ENCODE peak calls at places on chromosomes 13 and 19, in seven cellular contexts. One of them, this sample, is unnamed.

GRCh38 chr13:112885782-112886268 is 83.2 kb upstream of the MCF2L start:
- DNase-seq in heart right ventricle: peak
- DNase-seq in fibroblast of mammary gland: peak
- DNase-seq in uterus: peak
- DNase-seq in lower lobe of right lung: peak
- DNase-seq in epithelial cell of esophagus: peak
- DNase-seq in heart left ventricle: peak
- DNase-seq in this sample: peak

GRCh38 chr13:70732611-70733010 is 624.4 kb upstream of the KLHL1 start:
- DNase-seq in fibroblast of mammary gland: no peak
- DNase-seq in epithelial cell of esophagus: no peak
- DNase-seq in uterus: no peak
- DNase-seq in heart left ventricle: no peak
- DNase-seq in lower lobe of right lung: no peak
- DNase-seq in heart right ventricle: no peak
- DNase-seq in this sample: no peak

GRCh38 chr19:17576758-17577532 is 21.5 kb downstream of the COLGALT1 start:
- DNase-seq in uterus: peak
- DNase-seq in lower lobe of right lung: peak
- DNase-seq in fibroblast of mammary gland: peak
- DNase-seq in heart left ventricle: no peak
- DNase-seq in heart right ventricle: no peak
- DNase-seq in epithelial cell of esophagus: peak
- DNase-seq in this sample: no peak

GRCh38 chr19:52230685-52231084 is 38.7 kb upstream of the ZNF766 start:
- DNase-seq in heart left ventricle: no peak
- DNase-seq in heart right ventricle: no peak
- DNase-seq in fibroblast of mammary gland: no peak
- DNase-seq in epithelial cell of esophagus: no peak
- DNase-seq in uterus: no peak
- DNase-seq in lower lobe of right lung: no peak
- DNase-seq in this sample: no peak

GRCh38 chr19:23070353-23070781 is 46.5 kb upstream of the ZNF730 start:
- DNase-seq in lower lobe of right lung: no peak
- DNase-seq in heart left ventricle: peak
- DNase-seq in uterus: peak
- DNase-seq in heart right ventricle: peak
- DNase-seq in epithelial cell of esophagus: peak
- DNase-seq in fibroblast of mammary gland: peak
- DNase-seq in this sample: peak

GRCh38 chr19:42253245-42254082 is 1.5 kb downstream of the ERF start:
- DNase-seq in fibroblast of mammary gland: peak
- DNase-seq in heart right ventricle: peak
- DNase-seq in heart left ventricle: peak
- DNase-seq in lower lobe of right lung: peak
- DNase-seq in uterus: peak
- DNase-seq in epithelial cell of esophagus: peak
- DNase-seq in this sample: no peak

GRCh38 chr13:19695829-19696228 is 62.4 kb downstream of the MPHOSPH8 start:
- DNase-seq in heart left ventricle: no peak
- DNase-seq in heart right ventricle: no peak
- DNase-seq in lower lobe of right lung: no peak
- DNase-seq in epithelial cell of esophagus: no peak
- DNase-seq in fibroblast of mammary gland: no peak
- DNase-seq in uterus: no peak
- DNase-seq in this sample: no peak

GRCh38 chr13:114043421-114044053 is 69.7 kb upstream of the C13orf46 start:
- DNase-seq in epithelial cell of esophagus: no peak
- DNase-seq in fibroblast of mammary gland: peak
- DNase-seq in uterus: peak
- DNase-seq in heart right ventricle: peak
- DNase-seq in heart left ventricle: peak
- DNase-seq in lower lobe of right lung: peak
- DNase-seq in this sample: no peak

GRCh38 chr19:5940260-5941208 is 26.5 kb downstream of the CAPS start:
- DNase-seq in uterus: no peak
- DNase-seq in lower lobe of right lung: no peak
- DNase-seq in epithelial cell of esophagus: no peak
- DNase-seq in heart left ventricle: no peak
- DNase-seq in fibroblast of mammary gland: no peak
- DNase-seq in heart right ventricle: no peak
- DNase-seq in this sample: no peak

GRCh38 chr19:1213391-1214286 is 8.1 kb downstream of the STK11 start:
- DNase-seq in epithelial cell of esophagus: peak
- DNase-seq in heart left ventricle: peak
- DNase-seq in heart right ventricle: peak
- DNase-seq in uterus: peak
- DNase-seq in fibroblast of mammary gland: peak
- DNase-seq in lower lobe of right lung: peak
- DNase-seq in this sample: no peak

GRCh38 chr13:19601749-19602725 is 31.4 kb upstream of the MPHOSPH8 start:
- DNase-seq in heart right ventricle: no peak
- DNase-seq in fibroblast of mammary gland: peak
- DNase-seq in epithelial cell of esophagus: peak
- DNase-seq in uterus: no peak
- DNase-seq in lower lobe of right lung: peak
- DNase-seq in heart left ventricle: peak
- DNase-seq in this sample: no peak

GRCh38 chr19:10706990-10707389 is 5.8 kb downstream of the QTRT1 start:
- DNase-seq in uterus: no peak
- DNase-seq in heart left ventricle: no peak
- DNase-seq in lower lobe of right lung: no peak
- DNase-seq in fibroblast of mammary gland: no peak
- DNase-seq in epithelial cell of esophagus: no peak
- DNase-seq in heart right ventricle: no peak
- DNase-seq in this sample: no peak

GRCh38 chr13:76969488-76970365 is 21.4 kb downstream of the ACOD1 start:
- DNase-seq in heart right ventricle: no peak
- DNase-seq in heart left ventricle: no peak
- DNase-seq in lower lobe of right lung: no peak
- DNase-seq in uterus: no peak
- DNase-seq in fibroblast of mammary gland: peak
- DNase-seq in epithelial cell of esophagus: peak
- DNase-seq in this sample: no peak

GRCh38 chr13:84605927-84606326 is 723.7 kb upstream of the SLITRK1 start:
- DNase-seq in fibroblast of mammary gland: no peak
- DNase-seq in heart left ventricle: no peak
- DNase-seq in epithelial cell of esophagus: no peak
- DNase-seq in uterus: no peak
- DNase-seq in heart right ventricle: no peak
- DNase-seq in lower lobe of right lung: no peak
- DNase-seq in this sample: no peak

GRCh38 chr19:7783991-7784421 is 21.0 kb downstream of the CLEC4M start:
- DNase-seq in lower lobe of right lung: no peak
- DNase-seq in fibroblast of mammary gland: peak
- DNase-seq in heart left ventricle: no peak
- DNase-seq in epithelial cell of esophagus: peak
- DNase-seq in heart right ventricle: no peak
- DNase-seq in uterus: no peak
- DNase-seq in this sample: no peak

GRCh38 chr19:6427131-6427530 is 2.5 kb upstream of the KHSRP start:
- DNase-seq in fibroblast of mammary gland: no peak
- DNase-seq in uterus: no peak
- DNase-seq in heart left ventricle: no peak
- DNase-seq in epithelial cell of esophagus: no peak
- DNase-seq in lower lobe of right lung: no peak
- DNase-seq in heart right ventricle: no peak
- DNase-seq in this sample: no peak

GRCh38 chr13:52849727-52850395 is 1.4 kb upstream of the PCDH8 start:
- DNase-seq in heart right ventricle: no peak
- DNase-seq in heart left ventricle: no peak
- DNase-seq in epithelial cell of esophagus: no peak
- DNase-seq in lower lobe of right lung: no peak
- DNase-seq in uterus: no peak
- DNase-seq in fibroblast of mammary gland: no peak
- DNase-seq in this sample: no peak

GRCh38 chr19:22257381-22257780 is 28.9 kb upstream of the ZNF729 start:
- DNase-seq in heart left ventricle: no peak
- DNase-seq in uterus: no peak
- DNase-seq in epithelial cell of esophagus: no peak
- DNase-seq in heart right ventricle: no peak
- DNase-seq in lower lobe of right lung: no peak
- DNase-seq in fibroblast of mammary gland: no peak
- DNase-seq in this sample: no peak

GRCh38 chr19:35059006-35059798 is 17.7 kb downstream of the HPN start:
- DNase-seq in heart right ventricle: no peak
- DNase-seq in fibroblast of mammary gland: no peak
- DNase-seq in epithelial cell of esophagus: no peak
- DNase-seq in heart left ventricle: no peak
- DNase-seq in lower lobe of right lung: peak
- DNase-seq in uterus: no peak
- DNase-seq in this sample: no peak

GRCh38 chr13:22506286-22506685 is 674.5 kb upstream of the SGCG start:
- DNase-seq in heart right ventricle: no peak
- DNase-seq in lower lobe of right lung: no peak
- DNase-seq in fibroblast of mammary gland: no peak
- DNase-seq in uterus: no peak
- DNase-seq in epithelial cell of esophagus: no peak
- DNase-seq in heart left ventricle: no peak
- DNase-seq in this sample: no peak

GRCh38 chr13:90545070-90545840 is 802.2 kb upstream of the MIR17HG start:
- DNase-seq in heart left ventricle: no peak
- DNase-seq in heart right ventricle: peak
- DNase-seq in epithelial cell of esophagus: peak
- DNase-seq in uterus: no peak
- DNase-seq in fibroblast of mammary gland: no peak
- DNase-seq in lower lobe of right lung: no peak
- DNase-seq in this sample: no peak

GRCh38 chr19:8681345-8682021 is 17.1 kb downstream of the ACTL9 start:
- DNase-seq in heart right ventricle: no peak
- DNase-seq in heart left ventricle: no peak
- DNase-seq in epithelial cell of esophagus: no peak
- DNase-seq in fibroblast of mammary gland: no peak
- DNase-seq in uterus: no peak
- DNase-seq in lower lobe of right lung: no peak
- DNase-seq in this sample: no peak

GRCh38 chr13:44068169-44068568 is 188.5 kb downstream of the LACC1 start:
- DNase-seq in heart right ventricle: no peak
- DNase-seq in fibroblast of mammary gland: peak
- DNase-seq in uterus: no peak
- DNase-seq in heart left ventricle: no peak
- DNase-seq in epithelial cell of esophagus: peak
- DNase-seq in lower lobe of right lung: no peak
- DNase-seq in this sample: peak

GRCh38 chr13:97521726-97522125 is 87.8 kb downstream of the RAP2A start:
- DNase-seq in uterus: no peak
- DNase-seq in lower lobe of right lung: no peak
- DNase-seq in heart right ventricle: no peak
- DNase-seq in fibroblast of mammary gland: no peak
- DNase-seq in heart left ventricle: no peak
- DNase-seq in epithelial cell of esophagus: no peak
- DNase-seq in this sample: no peak

GRCh38 chr13:83881917-83882625 is at the start of gene SLITRK1:
- DNase-seq in heart right ventricle: peak
- DNase-seq in fibroblast of mammary gland: peak
- DNase-seq in epithelial cell of esophagus: peak
- DNase-seq in heart left ventricle: peak
- DNase-seq in lower lobe of right lung: peak
- DNase-seq in uterus: no peak
- DNase-seq in this sample: peak

GRCh38 chr13:94558721-94559120 is 37.2 kb downstream of the TGDS start:
- DNase-seq in fibroblast of mammary gland: peak
- DNase-seq in lower lobe of right lung: no peak
- DNase-seq in uterus: no peak
- DNase-seq in epithelial cell of esophagus: no peak
- DNase-seq in heart left ventricle: no peak
- DNase-seq in heart right ventricle: no peak
- DNase-seq in this sample: no peak

GRCh38 chr19:46634656-46635218 is 1.3 kb downstream of the GNG8 start:
- DNase-seq in uterus: no peak
- DNase-seq in heart left ventricle: no peak
- DNase-seq in epithelial cell of esophagus: no peak
- DNase-seq in fibroblast of mammary gland: no peak
- DNase-seq in lower lobe of right lung: no peak
- DNase-seq in heart right ventricle: no peak
- DNase-seq in this sample: no peak
- H3K4me3 ChIP-seq in uterus: no peak
- H3K4me3 ChIP-seq in heart left ventricle: peak
- H3K4me3 ChIP-seq in epithelial cell of esophagus: peak
- H3K4me3 ChIP-seq in fibroblast of mammary gland: peak
- H3K4me3 ChIP-seq in lower lobe of right lung: no peak
- H3K4me3 ChIP-seq in heart right ventricle: no peak
- H3K4me3 ChIP-seq in this sample: peak

GRCh38 chr13:109287553-109287952 is 498.8 kb downstream of the IRS2 start:
- DNase-seq in lower lobe of right lung: no peak
- DNase-seq in fibroblast of mammary gland: no peak
- DNase-seq in epithelial cell of esophagus: no peak
- DNase-seq in uterus: no peak
- DNase-seq in heart right ventricle: no peak
- DNase-seq in heart left ventricle: no peak
- DNase-seq in this sample: no peak
- TF ChIP-seq CTCF in lower lobe of right lung: no peak
- TF ChIP-seq CTCF in fibroblast of mammary gland: no peak
- TF ChIP-seq CTCF in epithelial cell of esophagus: no peak
- TF ChIP-seq CTCF in uterus: no peak
- TF ChIP-seq CTCF in heart right ventricle: no peak
- TF ChIP-seq CTCF in heart left ventricle: no peak
- TF ChIP-seq CTCF in this sample: no peak

GRCh38 chr19:50557009-50557613 is 11.1 kb downstream of the LRRC4B start:
- DNase-seq in uterus: no peak
- DNase-seq in epithelial cell of esophagus: no peak
- DNase-seq in fibroblast of mammary gland: no peak
- DNase-seq in heart right ventricle: no peak
- DNase-seq in lower lobe of right lung: no peak
- DNase-seq in heart left ventricle: no peak
- DNase-seq in this sample: no peak
- H3K4me3 ChIP-seq in uterus: peak
- H3K4me3 ChIP-seq in epithelial cell of esophagus: no peak
- H3K4me3 ChIP-seq in fibroblast of mammary gland: no peak
- H3K4me3 ChIP-seq in heart right ventricle: peak
- H3K4me3 ChIP-seq in lower lobe of right lung: peak
- H3K4me3 ChIP-seq in heart left ventricle: peak
- H3K4me3 ChIP-seq in this sample: no peak

GRCh38 chr19:4493104-4493928 is 21.2 kb downstream of the HDGFL2 start:
- DNase-seq in epithelial cell of esophagus: no peak
- DNase-seq in lower lobe of right lung: no peak
- DNase-seq in fibroblast of mammary gland: no peak
- DNase-seq in uterus: no peak
- DNase-seq in heart right ventricle: no peak
- DNase-seq in heart left ventricle: peak
- DNase-seq in this sample: no peak

GRCh38 chr19:4496304-4496703 is 22.0 kb downstream of the PLIN4 start:
- DNase-seq in heart right ventricle: no peak
- DNase-seq in epithelial cell of esophagus: no peak
- DNase-seq in lower lobe of right lung: no peak
- DNase-seq in uterus: no peak
- DNase-seq in fibroblast of mammary gland: no peak
- DNase-seq in heart left ventricle: no peak
- DNase-seq in this sample: no peak

GRCh38 chr19:4494691-4495064 is 22.6 kb downstream of the HDGFL2 start:
- DNase-seq in uterus: no peak
- DNase-seq in heart left ventricle: no peak
- DNase-seq in heart right ventricle: no peak
- DNase-seq in lower lobe of right lung: no peak
- DNase-seq in epithelial cell of esophagus: no peak
- DNase-seq in fibroblast of mammary gland: no peak
- DNase-seq in this sample: no peak

GRCh38 chr19:4493929-4494690 is 22.0 kb downstream of the HDGFL2 start:
- DNase-seq in uterus: no peak
- DNase-seq in heart right ventricle: no peak
- DNase-seq in heart left ventricle: no peak
- DNase-seq in lower lobe of right lung: no peak
- DNase-seq in epithelial cell of esophagus: no peak
- DNase-seq in fibroblast of mammary gland: no peak
- DNase-seq in this sample: no peak

GRCh38 chr19:4495471-4495870 is 22.8 kb downstream of the PLIN4 start:
- DNase-seq in heart left ventricle: no peak
- DNase-seq in lower lobe of right lung: no peak
- DNase-seq in epithelial cell of esophagus: peak
- DNase-seq in fibroblast of mammary gland: no peak
- DNase-seq in uterus: no peak
- DNase-seq in heart right ventricle: no peak
- DNase-seq in this sample: no peak
- TF ChIP-seq CTCF in heart left ventricle: no peak
- TF ChIP-seq CTCF in lower lobe of right lung: no peak
- TF ChIP-seq CTCF in epithelial cell of esophagus: peak
- TF ChIP-seq CTCF in fibroblast of mammary gland: no peak
- TF ChIP-seq CTCF in uterus: no peak
- TF ChIP-seq CTCF in heart right ventricle: no peak
- TF ChIP-seq CTCF in this sample: peak

This sample was measured in retinal pigment epithelial cell.